ENCODE peak calls at places on chromosomes 3 and 15, in eight cellular contexts. One of them, this sample, is unnamed.

GRCh38 chr3:58135712-58136543 is 74.8 kb downstream of the DNASE1L3 start:
- DNase-seq in amniotic stem cell: no peak
- DNase-seq in Daoy: no peak
- DNase-seq in astrocyte of the spinal cord: no peak
- DNase-seq in cardiac fibroblast: no peak
- DNase-seq in NCI-H774: no peak
- DNase-seq in nephron progenitor cell: no peak
- DNase-seq in AG04450: no peak
- DNase-seq in this sample: no peak

GRCh38 chr3:12970684-12971083 is 102.5 kb downstream of the IQSEC1 start:
- DNase-seq in amniotic stem cell: no peak
- DNase-seq in Daoy: no peak
- DNase-seq in astrocyte of the spinal cord: no peak
- DNase-seq in cardiac fibroblast: no peak
- DNase-seq in NCI-H774: no peak
- DNase-seq in nephron progenitor cell: no peak
- DNase-seq in AG04450: no peak
- DNase-seq in this sample: peak

GRCh38 chr15:85380860-85381535 is 595 bp downstream of the AKAP13 start:
- DNase-seq in amniotic stem cell: peak
- DNase-seq in Daoy: peak
- DNase-seq in astrocyte of the spinal cord: no peak
- DNase-seq in cardiac fibroblast: peak
- DNase-seq in NCI-H774: peak
- DNase-seq in nephron progenitor cell: peak
- DNase-seq in AG04450: no peak
- DNase-seq in this sample: peak

GRCh38 chr3:142964150-142964498 is 650 bp upstream of the PAQR9 start:
- DNase-seq in amniotic stem cell: no peak
- DNase-seq in Daoy: no peak
- DNase-seq in astrocyte of the spinal cord: peak
- DNase-seq in cardiac fibroblast: no peak
- DNase-seq in NCI-H774: no peak
- DNase-seq in nephron progenitor cell: no peak
- DNase-seq in AG04450: no peak
- DNase-seq in this sample: no peak

GRCh38 chr3:31041161-31041978 is 146.9 kb upstream of the GADL1 start:
- DNase-seq in amniotic stem cell: peak
- DNase-seq in Daoy: peak
- DNase-seq in astrocyte of the spinal cord: peak
- DNase-seq in cardiac fibroblast: peak
- DNase-seq in NCI-H774: no peak
- DNase-seq in nephron progenitor cell: no peak
- DNase-seq in AG04450: peak
- DNase-seq in this sample: peak

GRCh38 chr3:154074966-154075365 is 46.2 kb upstream of the ARHGEF26 start:
- DNase-seq in amniotic stem cell: no peak
- DNase-seq in Daoy: no peak
- DNase-seq in astrocyte of the spinal cord: no peak
- DNase-seq in cardiac fibroblast: no peak
- DNase-seq in NCI-H774: no peak
- DNase-seq in nephron progenitor cell: no peak
- DNase-seq in AG04450: no peak
- DNase-seq in this sample: peak

GRCh38 chr3:120170223-120170622 is 76.0 kb upstream of the GSK3B start:
- DNase-seq in amniotic stem cell: peak
- DNase-seq in Daoy: peak
- DNase-seq in astrocyte of the spinal cord: peak
- DNase-seq in cardiac fibroblast: peak
- DNase-seq in NCI-H774: no peak
- DNase-seq in nephron progenitor cell: no peak
- DNase-seq in AG04450: no peak
- DNase-seq in this sample: peak

GRCh38 chr3:45597581-45597980 is 3.0 kb downstream of the LIMD1 start:
- DNase-seq in amniotic stem cell: no peak
- DNase-seq in Daoy: no peak
- DNase-seq in astrocyte of the spinal cord: no peak
- DNase-seq in cardiac fibroblast: no peak
- DNase-seq in NCI-H774: no peak
- DNase-seq in nephron progenitor cell: no peak
- DNase-seq in AG04450: no peak
- DNase-seq in this sample: peak

GRCh38 chr3:33137691-33138090 is 23.9 kb downstream of the CRTAP start:
- DNase-seq in amniotic stem cell: no peak
- DNase-seq in Daoy: no peak
- DNase-seq in astrocyte of the spinal cord: no peak
- DNase-seq in cardiac fibroblast: no peak
- DNase-seq in NCI-H774: no peak
- DNase-seq in nephron progenitor cell: no peak
- DNase-seq in AG04450: no peak
- DNase-seq in this sample: no peak

GRCh38 chr3:98786364-98786930 is 23.3 kb downstream of the ST3GAL6 start:
- DNase-seq in amniotic stem cell: no peak
- DNase-seq in Daoy: no peak
- DNase-seq in astrocyte of the spinal cord: no peak
- DNase-seq in cardiac fibroblast: peak
- DNase-seq in NCI-H774: no peak
- DNase-seq in nephron progenitor cell: no peak
- DNase-seq in AG04450: no peak
- DNase-seq in this sample: no peak

GRCh38 chr15:91055548-91056331 is 33.3 kb upstream of the VPS33B start:
- DNase-seq in amniotic stem cell: peak
- DNase-seq in Daoy: peak
- DNase-seq in astrocyte of the spinal cord: peak
- DNase-seq in cardiac fibroblast: peak
- DNase-seq in NCI-H774: peak
- DNase-seq in nephron progenitor cell: peak
- DNase-seq in AG04450: peak
- DNase-seq in this sample: peak

GRCh38 chr15:57133127-57133968 is 214.9 kb downstream of the TCF12 start:
- DNase-seq in amniotic stem cell: no peak
- DNase-seq in Daoy: no peak
- DNase-seq in astrocyte of the spinal cord: peak
- DNase-seq in cardiac fibroblast: no peak
- DNase-seq in NCI-H774: peak
- DNase-seq in nephron progenitor cell: peak
- DNase-seq in AG04450: no peak
- DNase-seq in this sample: no peak

GRCh38 chr3:126459111-126459762 is 16.5 kb downstream of the ZXDC start:
- DNase-seq in amniotic stem cell: no peak
- DNase-seq in Daoy: no peak
- DNase-seq in astrocyte of the spinal cord: no peak
- DNase-seq in cardiac fibroblast: no peak
- DNase-seq in NCI-H774: no peak
- DNase-seq in nephron progenitor cell: no peak
- DNase-seq in AG04450: no peak
- DNase-seq in this sample: no peak

GRCh38 chr3:50304601-50305000 is 1.2 kb upstream of the HYAL1 start:
- DNase-seq in amniotic stem cell: no peak
- DNase-seq in Daoy: no peak
- DNase-seq in astrocyte of the spinal cord: peak
- DNase-seq in cardiac fibroblast: no peak
- DNase-seq in NCI-H774: no peak
- DNase-seq in nephron progenitor cell: no peak
- DNase-seq in AG04450: no peak
- DNase-seq in this sample: no peak

GRCh38 chr3:128174645-128175590 is 21.6 kb downstream of the EEFSEC start:
- DNase-seq in amniotic stem cell: no peak
- DNase-seq in Daoy: no peak
- DNase-seq in astrocyte of the spinal cord: no peak
- DNase-seq in cardiac fibroblast: no peak
- DNase-seq in NCI-H774: no peak
- DNase-seq in nephron progenitor cell: no peak
- DNase-seq in AG04450: no peak
- DNase-seq in this sample: no peak

GRCh38 chr3:194536883-194537637 is 50.3 kb upstream of the ATP13A3 start:
- DNase-seq in amniotic stem cell: no peak
- DNase-seq in Daoy: peak
- DNase-seq in astrocyte of the spinal cord: no peak
- DNase-seq in cardiac fibroblast: peak
- DNase-seq in NCI-H774: peak
- DNase-seq in nephron progenitor cell: no peak
- DNase-seq in AG04450: no peak
- DNase-seq in this sample: peak

GRCh38 chr15:92538115-92538514 is 117.5 kb downstream of the FAM174B start:
- DNase-seq in amniotic stem cell: no peak
- DNase-seq in Daoy: no peak
- DNase-seq in astrocyte of the spinal cord: no peak
- DNase-seq in cardiac fibroblast: no peak
- DNase-seq in NCI-H774: no peak
- DNase-seq in nephron progenitor cell: no peak
- DNase-seq in AG04450: no peak
- DNase-seq in this sample: peak